ENCODE peak calls at places on chromosomes 16 and 17, in nine cellular contexts. G, O, X, Q, E, M, P, W and J are unnamed samples.

GRCh38 chr17:5131146-5131715 is 15.4 kb downstream of the USP6 start:
- DNase-seq in Q (no peak), X (no peak), O (peak), P (no peak), E (no peak), W (no peak), M (no peak), G (no peak), J (no peak)

GRCh38 chr16:53052519-53053501 is at the start of gene CHD9NB:
- DNase-seq in P (no peak), W (no peak), X (no peak), E (peak), M (peak), Q (peak), O (no peak), G (no peak), J (peak)

GRCh38 chr16:51326131-51326856 is 175.2 kb upstream of the SALL1 start:
- DNase-seq in O (no peak), X (no peak), Q (peak), W (no peak), G (no peak), M (peak), P (no peak), E (no peak), J (no peak)

GRCh38 chr17:70677783-70678647 is 508.7 kb downstream of the KCNJ2 start:
- DNase-seq in G (no peak), W (peak), E (no peak), M (no peak), X (no peak), Q (peak), O (no peak), P (no peak), J (no peak)

GRCh38 chr16:84047206-84047605 is 4.6 kb upstream of the SLC38A8 start:
- DNase-seq in O (no peak), Q (no peak), M (no peak), E (no peak), G (no peak), W (no peak), P (no peak), X (no peak), J (no peak)

GRCh38 chr16:2191446-2191706 is 5.0 kb downstream of the CASKIN1 start:
- DNase-seq in Q (no peak), W (no peak), O (no peak), P (no peak), M (no peak), X (no peak), E (no peak), G (no peak), J (no peak)

GRCh38 chr17:52892334-52892733 is 733.8 kb upstream of the CA10 start:
- DNase-seq in P (no peak), G (no peak), E (no peak), O (no peak), M (no peak), X (no peak), W (no peak), Q (no peak), J (no peak)

GRCh38 chr17:78329263-78330059 is 30.4 kb downstream of the SOCS3 start:
- DNase-seq in P (no peak), X (no peak), W (no peak), E (no peak), O (no peak), M (no peak), G (peak), Q (peak), J (no peak)

GRCh38 chr17:9072626-9073339 is 51.5 kb downstream of the NTN1 start:
- DNase-seq in P (no peak), Q (peak), O (no peak), W (no peak), E (no peak), X (no peak), G (no peak), M (no peak), J (no peak)

GRCh38 chr16:87407511-87408112 is 15.5 kb downstream of the MAP1LC3B start:
- DNase-seq in Q (peak), E (no peak), X (no peak), P (no peak), G (no peak), O (no peak), M (no peak), W (no peak), J (peak)

GRCh38 chr16:3879258-3879886 is 1.1 kb downstream of the CREBBP start:
- DNase-seq in E (no peak), W (no peak), X (no peak), M (no peak), O (peak), G (peak), P (no peak), Q (no peak), J (no peak)

GRCh38 chr17:76791053-76791980 is 53.4 kb downstream of the MFSD11 start:
- DNase-seq in M (no peak), Q (peak), E (no peak), G (peak), W (peak), X (no peak), P (no peak), O (no peak), J (no peak)